ENCODE peak calls at places on chromosomes 11 and 22, in four cellular contexts. A, Y, U and C are unnamed samples.

GRCh38 chr11:112785717-112786116 is 175.5 kb upstream of the NCAM1 start:
- DNase-seq in U (no peak), Y (peak; percentile 44), A (no peak), C (no peak)

GRCh38 chr22:43889366-43890253 is 2.2 kb downstream of the PNPLA5 start:
- DNase-seq in Y (no peak), U (no peak), A (no peak), C (no peak)

GRCh38 chr11:119251114-119251513 is 45.0 kb downstream of the CBL start:
- DNase-seq in A (no peak), U (no peak), Y (no peak), C (no peak)

GRCh38 chr11:78050964-78051831 is 12.5 kb upstream of the THRSP start:
- DNase-seq in U (no peak), A (no peak), Y (no peak), C (no peak)

GRCh38 chr11:114058871-114059277 is 637 bp upstream of the ZBTB16 start:
- DNase-seq in Y (no peak), U (no peak), A (no peak), C (no peak)

GRCh38 chr11:106724293-106724892 is 293.9 kb downstream of the GUCY1A2 start:
- DNase-seq in U (no peak), Y (no peak), A (no peak), C (no peak)

GRCh38 chr11:126465573-126466287 is 110.2 kb downstream of the ST3GAL4 start:
- DNase-seq in A (no peak), U (peak; percentile 89), Y (no peak), C (no peak)

GRCh38 chr11:109808569-109808968 is 284.6 kb upstream of the ZC3H12C start:
- DNase-seq in U (no peak), A (no peak), Y (no peak), C (no peak)

GRCh38 chr22:35352214-35353111 is 28.4 kb upstream of the HMOX1 start:
- DNase-seq in U (peak; percentile 79), Y (peak; percentile 54), A (peak; percentile 62), C (peak; percentile 85)

GRCh38 chr22:45218974-45219373 is 21.7 kb downstream of the KIAA0930 start:
- DNase-seq in A (no peak), Y (no peak), U (peak; percentile 69), C (no peak)

GRCh38 chr11:102974552-102975280 is 19.2 kb upstream of the MMP13 start:
- DNase-seq in A (no peak), U (no peak), Y (no peak), C (no peak)

GRCh38 chr11:114180301-114181055 is 115.7 kb upstream of the NNMT start:
- DNase-seq in Y (no peak), U (peak; percentile 30), A (peak; percentile 65), C (peak; percentile 79)

GRCh38 chr11:76670475-76671235 is at the start of gene LRRC32:
- DNase-seq in Y (no peak), U (peak; percentile 67), A (peak; percentile 55), C (peak; percentile 80)

GRCh38 chr11:96301818-96302217 is 41.2 kb downstream of the MAML2 start:
- DNase-seq in Y (no peak), A (no peak), U (no peak), C (no peak)

GRCh38 chr11:83680351-83680750 is 394.2 kb upstream of the CCDC90B start:
- DNase-seq in U (no peak), Y (no peak), A (no peak), C (no peak)

GRCh38 chr11:110376711-110377324 is 52.9 kb upstream of the FDX1 start:
- DNase-seq in U (peak; percentile 67), Y (peak; percentile 76), A (peak; percentile 81), C (no peak)

GRCh38 chr11:126139541-126140091 is 71.8 kb downstream of the RPUSD4 start:
- DNase-seq in U (no peak), A (no peak), Y (no peak), C (no peak)

GRCh38 chr11:19055905-19056304 is 4.6 kb downstream of the MRGPRX2 start:
- DNase-seq in Y (no peak), U (no peak), A (no peak), C (no peak)

GRCh38 chr22:28819253-28820096 is 19.1 kb upstream of the XBP1 start:
- DNase-seq in A (no peak), U (no peak), Y (no peak), C (no peak)

GRCh38 chr11:131737357-131737756 is 366.9 kb downstream of the NTM start:
- DNase-seq in A (no peak), Y (no peak), U (no peak), C (no peak)

GRCh38 chr11:128130052-128130451 is 457.3 kb downstream of the ETS1 start:
- DNase-seq in A (no peak), U (no peak), Y (no peak), C (no peak)

GRCh38 chr11:120752668-120753067 is 241.1 kb downstream of the GRIK4 start:
- DNase-seq in A (no peak), U (no peak), Y (no peak), C (no peak)

GRCh38 chr22:19045094-19045493 is 77.1 kb downstream of the DGCR2 start:
- DNase-seq in Y (no peak), U (no peak), A (no peak), C (no peak)

DNA sequence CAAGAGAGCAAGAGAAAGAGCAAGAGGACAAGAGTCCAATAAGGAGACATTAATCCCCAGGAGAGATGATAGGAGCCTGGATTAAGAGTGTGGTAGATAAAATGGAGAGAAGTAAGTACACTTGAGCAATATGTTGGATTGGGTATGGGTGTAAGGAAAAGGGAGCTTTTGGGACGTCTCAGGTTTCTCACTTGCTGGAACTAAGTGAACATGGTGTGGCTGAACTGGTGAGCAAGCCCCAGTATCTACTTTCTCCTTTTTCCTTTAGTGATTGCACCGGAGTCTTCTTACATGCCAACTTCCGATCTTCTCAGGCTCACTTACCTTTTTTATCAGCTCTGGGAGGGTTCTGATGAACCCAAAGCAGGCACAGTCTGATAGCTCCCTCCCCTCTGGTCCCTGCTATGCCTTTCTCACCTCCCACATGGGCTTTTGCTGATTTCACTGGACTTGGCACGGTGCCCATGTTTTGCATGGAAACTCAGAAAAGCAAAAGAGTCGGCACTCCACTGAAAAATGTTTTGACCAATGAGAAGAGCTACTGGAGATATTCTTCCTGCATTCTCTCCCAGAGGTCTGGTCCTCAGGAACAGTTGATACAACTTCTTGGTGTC is 14.5 kb upstream of the APLNR start:
- DNase-seq in U (no peak), A (no peak), Y (peak; percentile 30), C (no peak)
- H3K27me3 ChIP-seq in U (peaks cover 7% of the 10 kb centered on the region), A (no peaks in the 10 kb centered on the region), Y (no peaks in the 10 kb centered on the region), C (no peaks in the 10 kb centered on the region)

GRCh38 chr11:75011357-75011756 is 22.6 kb downstream of the NEU3 start:
- DNase-seq in U (no peak), Y (no peak), A (no peak), C (no peak)

GRCh38 chr11:75011872-75012271 is 23.1 kb downstream of the NEU3 start:
- DNase-seq in U (no peak), Y (no peak), A (no peak), C (no peak)

GRCh38 chr11:75013051-75013450 is 24.3 kb downstream of the NEU3 start:
- DNase-seq in Y (no peak), A (no peak), U (no peak), C (no peak)

DNA sequence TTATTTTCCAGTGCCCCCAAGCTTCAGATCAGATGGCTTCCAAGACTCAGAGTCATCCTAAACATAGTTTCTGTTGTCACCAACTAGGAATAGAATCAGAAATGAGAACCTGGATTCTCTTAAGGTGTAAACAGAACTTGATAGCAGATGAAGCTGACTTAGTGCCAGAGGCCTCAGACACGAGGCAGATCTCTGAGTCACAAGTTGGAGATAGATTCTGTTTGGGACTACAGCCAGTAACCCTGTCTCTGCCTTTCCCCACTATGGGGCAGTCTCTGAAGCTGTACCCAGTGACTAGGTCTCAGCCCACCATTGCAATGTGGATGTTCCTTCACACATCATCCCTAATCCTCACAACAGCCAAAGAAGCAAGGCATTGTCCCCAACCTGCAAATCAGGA is 25.4 kb downstream of the NEU3 start:
- DNase-seq in A (no peak), Y (no peak), U (no peak), C (no peak)
- H3K4me1 ChIP-seq in A (no peaks in the 10 kb centered on the region), Y (no peaks in the 10 kb centered on the region), U (no peaks in the 10 kb centered on the region), C (no peaks in the 10 kb centered on the region)

DNA sequence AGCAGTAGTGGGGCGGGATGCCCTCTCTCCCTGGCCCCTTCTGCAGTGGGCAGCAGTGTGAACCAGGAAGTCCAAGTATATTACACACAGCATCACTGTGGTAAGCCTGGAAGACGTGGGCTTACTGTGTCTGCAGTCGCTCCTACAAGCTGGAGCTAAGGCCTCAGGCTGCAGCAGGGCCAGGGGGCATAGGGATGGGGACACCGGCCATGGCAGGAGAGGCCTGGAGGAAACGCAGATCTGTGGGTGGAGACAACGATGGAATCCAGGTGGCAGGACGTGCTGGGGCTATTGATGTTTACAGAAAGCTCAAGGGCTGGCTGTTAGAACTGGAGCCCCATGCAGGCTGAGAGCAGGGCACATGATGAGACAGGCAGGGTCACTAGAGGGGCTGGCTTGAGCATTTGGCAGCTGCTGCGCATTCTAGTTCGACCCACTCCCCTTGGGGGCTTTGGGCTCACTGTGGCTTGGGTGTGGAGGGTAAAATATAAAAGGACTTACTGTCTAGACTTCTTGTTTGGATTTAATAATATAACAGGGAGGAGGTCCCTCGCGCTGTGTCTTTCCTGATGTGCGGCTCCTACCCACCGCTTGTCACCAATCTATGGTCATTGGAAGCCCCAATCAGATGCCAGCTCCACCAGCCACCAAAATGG is 539.5 kb downstream of the TBC1D22A start:
- DNase-seq in U (no peak), A (no peak), Y (no peak), C (peak; percentile 57)
- H3K27me3 ChIP-seq in U (no peaks in the 10 kb centered on the region), A (no peaks in the 10 kb centered on the region), Y (no peaks in the 10 kb centered on the region), C (peaks cover 12% of the 10 kb centered on the region)

GRCh38 chr11:12386309-12386708 is 8.9 kb downstream of the PARVA start:
- DNase-seq in U (no peak), A (no peak), Y (no peak), C (no peak)
- H3K4me1 ChIP-seq in U (no peaks in the 10 kb centered on the region), A (peaks cover 25% of the 10 kb centered on the region), Y (no peaks in the 10 kb centered on the region), C (peaks cover 36% of the 10 kb centered on the region)